ENCODE peak calls at places on chromosomes 4 and X, in seven cellular contexts. Q is cardiac fibroblast; R is uterus; Z is NCI-H1048; A is left kidney; U is NCI-H2029; V is CD4-positive, alpha-beta T cell. G is an unnamed sample.

GRCh38 chr4:42483426-42484379 is 86.4 kb downstream of the SHISA3 start:
- DNase-seq in Q (peak), R (no peak), Z (no peak), A (no peak), U (no peak), V (no peak), G (no peak)

GRCh38 chr4:40055379-40055872 is 1.2 kb upstream of the N4BP2 start:
- DNase-seq in Q (no peak), R (no peak), Z (no peak), A (no peak), U (no peak), V (no peak), G (no peak)

GRCh38 chr4:55851885-55852284 is 1.6 kb upstream of the EXOC1 start:
- DNase-seq in Q (no peak), R (no peak), Z (no peak), A (no peak), U (no peak), V (peak), G (no peak)

GRCh38 chr4:8675906-8676305 is 83.3 kb downstream of the CPZ start:
- DNase-seq in Q (no peak), R (no peak), Z (no peak), A (no peak), U (no peak), V (no peak), G (no peak)

GRCh38 chrX:68504237-68504636 is 5.4 kb downstream of the YIPF6 start:
- DNase-seq in Q (peak), R (no peak), Z (no peak), A (no peak), U (no peak), V (peak), G (no peak)

GRCh38 chr4:176262243-176262642 is 6.8 kb downstream of the ASB5 start:
- DNase-seq in Q (no peak), R (no peak), Z (no peak), A (no peak), U (no peak), V (no peak), G (no peak)

GRCh38 chrX:155215443-155216178 is 649 bp upstream of the VBP1 start:
- DNase-seq in Q (no peak), R (no peak), Z (no peak), A (no peak), U (no peak), V (no peak), G (no peak)

GRCh38 chr4:22434895-22435294 is 81.0 kb downstream of the ADGRA3 start:
- DNase-seq in Q (peak), R (peak), Z (no peak), A (peak), U (no peak), V (no peak), G (peak)

GRCh38 chr4:8830056-8830455 is 41.6 kb downstream of the HMX1 start:
- DNase-seq in Q (no peak), R (no peak), Z (no peak), A (no peak), U (no peak), V (no peak), G (no peak)

GRCh38 chr4:76968937-76969336 is 19.4 kb downstream of the SEPTIN11 start:
- DNase-seq in Q (no peak), R (no peak), Z (no peak), A (no peak), U (no peak), V (no peak), G (no peak)

G was measured in adrenal gland.